ENCODE peak calls at places on chromosomes 2 and 18, in nine cellular contexts. One of them, this sample, is unnamed.

GRCh38 chr18:27164905-27165304 is 20.2 kb downstream of the CHST9 start:
- DNase-seq in HepG2: no peak
- DNase-seq in A549: no peak
- DNase-seq in GM12878: no peak
- DNase-seq in H1: no peak
- DNase-seq in WTC11: no peak
- DNase-seq in HCT116: no peak
- DNase-seq in endothelial cell of umbilical vein: no peak
- DNase-seq in SK-N-SH: no peak
- DNase-seq in this sample: no peak

GRCh38 chr18:37476182-37476581 is 89.4 kb downstream of the CELF4 start:
- DNase-seq in HepG2: peak
- DNase-seq in A549: peak
- DNase-seq in GM12878: no peak
- DNase-seq in H1: peak
- DNase-seq in WTC11: peak
- DNase-seq in HCT116: peak
- DNase-seq in endothelial cell of umbilical vein: peak
- DNase-seq in SK-N-SH: peak
- DNase-seq in this sample: peak

GRCh38 chr18:57784034-57784815 is 18.9 kb downstream of the ATP8B1 start:
- DNase-seq in HepG2: peak
- DNase-seq in A549: no peak
- DNase-seq in GM12878: no peak
- DNase-seq in H1: no peak
- DNase-seq in WTC11: no peak
- DNase-seq in HCT116: no peak
- DNase-seq in endothelial cell of umbilical vein: peak
- DNase-seq in SK-N-SH: no peak
- DNase-seq in this sample: peak

GRCh38 chr18:63131106-63131943 is 188.2 kb downstream of the BCL2 start:
- DNase-seq in HepG2: peak
- DNase-seq in A549: peak
- DNase-seq in GM12878: no peak
- DNase-seq in H1: no peak
- DNase-seq in WTC11: peak
- DNase-seq in HCT116: no peak
- DNase-seq in endothelial cell of umbilical vein: peak
- DNase-seq in SK-N-SH: peak
- DNase-seq in this sample: peak

GRCh38 chr2:129929321-129930290 is 49.9 kb upstream of the RAB6C start:
- DNase-seq in HepG2: no peak
- DNase-seq in A549: no peak
- DNase-seq in GM12878: no peak
- DNase-seq in H1: peak
- DNase-seq in WTC11: no peak
- DNase-seq in HCT116: no peak
- DNase-seq in endothelial cell of umbilical vein: no peak
- DNase-seq in SK-N-SH: peak
- DNase-seq in this sample: no peak

GRCh38 chr2:46351388-46352141 is 54.4 kb downstream of the EPAS1 start:
- DNase-seq in HepG2: no peak
- DNase-seq in A549: no peak
- DNase-seq in GM12878: no peak
- DNase-seq in H1: no peak
- DNase-seq in WTC11: peak
- DNase-seq in HCT116: no peak
- DNase-seq in endothelial cell of umbilical vein: peak
- DNase-seq in SK-N-SH: no peak
- DNase-seq in this sample: no peak

GRCh38 chr2:157190151-157190550 is 67.4 kb upstream of the GALNT5 start:
- DNase-seq in HepG2: no peak
- DNase-seq in A549: peak
- DNase-seq in GM12878: no peak
- DNase-seq in H1: no peak
- DNase-seq in WTC11: no peak
- DNase-seq in HCT116: no peak
- DNase-seq in endothelial cell of umbilical vein: peak
- DNase-seq in SK-N-SH: no peak
- DNase-seq in this sample: no peak

GRCh38 chr2:238908960-238909951 is 61.4 kb downstream of the TWIST2 start:
- DNase-seq in HepG2: no peak
- DNase-seq in A549: no peak
- DNase-seq in GM12878: no peak
- DNase-seq in H1: no peak
- DNase-seq in WTC11: peak
- DNase-seq in HCT116: no peak
- DNase-seq in endothelial cell of umbilical vein: peak
- DNase-seq in SK-N-SH: no peak
- DNase-seq in this sample: no peak

GRCh38 chr2:127086800-127087737 is 19.9 kb downstream of the BIN1 start:
- DNase-seq in HepG2: no peak
- DNase-seq in A549: no peak
- DNase-seq in GM12878: peak
- DNase-seq in H1: peak
- DNase-seq in WTC11: peak
- DNase-seq in HCT116: no peak
- DNase-seq in endothelial cell of umbilical vein: peak
- DNase-seq in SK-N-SH: peak
- DNase-seq in this sample: peak

GRCh38 chr18:7568426-7568825 is 1.3 kb downstream of the PTPRM start:
- DNase-seq in HepG2: peak
- DNase-seq in A549: no peak
- DNase-seq in GM12878: no peak
- DNase-seq in H1: no peak
- DNase-seq in WTC11: peak
- DNase-seq in HCT116: no peak
- DNase-seq in endothelial cell of umbilical vein: peak
- DNase-seq in SK-N-SH: peak
- DNase-seq in this sample: no peak

GRCh38 chr18:51191139-51191717 is 6.3 kb downstream of the MEX3C start:
- DNase-seq in HepG2: no peak
- DNase-seq in A549: no peak
- DNase-seq in GM12878: no peak
- DNase-seq in H1: no peak
- DNase-seq in WTC11: no peak
- DNase-seq in HCT116: no peak
- DNase-seq in endothelial cell of umbilical vein: no peak
- DNase-seq in SK-N-SH: no peak
- DNase-seq in this sample: no peak

GRCh38 chr18:8869696-8870095 is 164.3 kb downstream of the MTCL1 start:
- DNase-seq in HepG2: no peak
- DNase-seq in A549: no peak
- DNase-seq in GM12878: no peak
- DNase-seq in H1: no peak
- DNase-seq in WTC11: no peak
- DNase-seq in HCT116: no peak
- DNase-seq in endothelial cell of umbilical vein: no peak
- DNase-seq in SK-N-SH: no peak
- DNase-seq in this sample: no peak

GRCh38 chr2:1233280-1233679 is 180.0 kb upstream of the TPO start:
- DNase-seq in HepG2: no peak
- DNase-seq in A549: no peak
- DNase-seq in GM12878: no peak
- DNase-seq in H1: no peak
- DNase-seq in WTC11: no peak
- DNase-seq in HCT116: no peak
- DNase-seq in endothelial cell of umbilical vein: no peak
- DNase-seq in SK-N-SH: peak
- DNase-seq in this sample: no peak

GRCh38 chr2:37080231-37080630 is 3.9 kb downstream of the HEATR5B start:
- DNase-seq in HepG2: no peak
- DNase-seq in A549: no peak
- DNase-seq in GM12878: no peak
- DNase-seq in H1: no peak
- DNase-seq in WTC11: no peak
- DNase-seq in HCT116: no peak
- DNase-seq in endothelial cell of umbilical vein: peak
- DNase-seq in SK-N-SH: peak
- DNase-seq in this sample: peak

GRCh38 chr2:30629866-30630265 is 177.4 kb downstream of the CAPN13 start:
- DNase-seq in HepG2: no peak
- DNase-seq in A549: peak
- DNase-seq in GM12878: no peak
- DNase-seq in H1: no peak
- DNase-seq in WTC11: no peak
- DNase-seq in HCT116: no peak
- DNase-seq in endothelial cell of umbilical vein: no peak
- DNase-seq in SK-N-SH: no peak
- DNase-seq in this sample: no peak

GRCh38 chr2:65055427-65056214 is 595 bp upstream of the CEP68 start:
- DNase-seq in HepG2: no peak
- DNase-seq in A549: no peak
- DNase-seq in GM12878: no peak
- DNase-seq in H1: peak
- DNase-seq in WTC11: peak
- DNase-seq in HCT116: no peak
- DNase-seq in endothelial cell of umbilical vein: no peak
- DNase-seq in SK-N-SH: no peak
- DNase-seq in this sample: peak
- TF ChIP-seq MAX in HepG2: peak
- TF ChIP-seq MAX in A549: peak
- TF ChIP-seq MAX in GM12878: peak
- TF ChIP-seq MAX in H1: peak
- TF ChIP-seq MAX in WTC11: no peak
- TF ChIP-seq MAX in HCT116: peak
- TF ChIP-seq MAX in endothelial cell of umbilical vein: no peak
- TF ChIP-seq MAX in SK-N-SH: peak
- TF ChIP-seq MAX in this sample: peak

GRCh38 chr18:13577091-13577697 is 149.2 kb downstream of the FAM210A start:
- DNase-seq in HepG2: no peak
- DNase-seq in A549: no peak
- DNase-seq in GM12878: peak
- DNase-seq in H1: no peak
- DNase-seq in WTC11: no peak
- DNase-seq in HCT116: no peak
- DNase-seq in endothelial cell of umbilical vein: no peak
- DNase-seq in SK-N-SH: no peak
- DNase-seq in this sample: peak
- TF ChIP-seq MAX in HepG2: no peak
- TF ChIP-seq MAX in A549: no peak
- TF ChIP-seq MAX in GM12878: peak
- TF ChIP-seq MAX in H1: no peak
- TF ChIP-seq MAX in WTC11: no peak
- TF ChIP-seq MAX in HCT116: no peak
- TF ChIP-seq MAX in endothelial cell of umbilical vein: no peak
- TF ChIP-seq MAX in SK-N-SH: no peak
- TF ChIP-seq MAX in this sample: no peak

GRCh38 chr18:78410094-78410786 is 569.4 kb upstream of the SALL3 start:
- DNase-seq in HepG2: no peak
- DNase-seq in A549: no peak
- DNase-seq in GM12878: no peak
- DNase-seq in H1: no peak
- DNase-seq in WTC11: no peak
- DNase-seq in HCT116: no peak
- DNase-seq in endothelial cell of umbilical vein: no peak
- DNase-seq in SK-N-SH: no peak
- DNase-seq in this sample: no peak

GRCh38 chr18:78408623-78409022 is 571.0 kb upstream of the SALL3 start:
- DNase-seq in HepG2: no peak
- DNase-seq in A549: no peak
- DNase-seq in GM12878: no peak
- DNase-seq in H1: no peak
- DNase-seq in WTC11: no peak
- DNase-seq in HCT116: no peak
- DNase-seq in endothelial cell of umbilical vein: no peak
- DNase-seq in SK-N-SH: no peak
- DNase-seq in this sample: no peak

GRCh38 chr18:78405763-78406162 is 573.9 kb upstream of the SALL3 start:
- DNase-seq in HepG2: no peak
- DNase-seq in A549: no peak
- DNase-seq in GM12878: no peak
- DNase-seq in H1: no peak
- DNase-seq in WTC11: no peak
- DNase-seq in HCT116: no peak
- DNase-seq in endothelial cell of umbilical vein: no peak
- DNase-seq in SK-N-SH: no peak
- DNase-seq in this sample: no peak

GRCh38 chr18:78406743-78407455 is 572.7 kb upstream of the SALL3 start:
- DNase-seq in HepG2: no peak
- DNase-seq in A549: no peak
- DNase-seq in GM12878: no peak
- DNase-seq in H1: no peak
- DNase-seq in WTC11: no peak
- DNase-seq in HCT116: no peak
- DNase-seq in endothelial cell of umbilical vein: no peak
- DNase-seq in SK-N-SH: no peak
- DNase-seq in this sample: peak

GRCh38 chr18:78407456-78407823 is 572.2 kb upstream of the SALL3 start:
- DNase-seq in HepG2: no peak
- DNase-seq in A549: no peak
- DNase-seq in GM12878: no peak
- DNase-seq in H1: no peak
- DNase-seq in WTC11: no peak
- DNase-seq in HCT116: no peak
- DNase-seq in endothelial cell of umbilical vein: no peak
- DNase-seq in SK-N-SH: no peak
- DNase-seq in this sample: no peak
- TF ChIP-seq MAX in HepG2: no peak
- TF ChIP-seq MAX in A549: no peak
- TF ChIP-seq MAX in GM12878: no peak
- TF ChIP-seq MAX in H1: no peak
- TF ChIP-seq MAX in WTC11: no peak
- TF ChIP-seq MAX in HCT116: no peak
- TF ChIP-seq MAX in endothelial cell of umbilical vein: no peak
- TF ChIP-seq MAX in SK-N-SH: no peak
- TF ChIP-seq MAX in this sample: no peak

GRCh38 chr2:72148391-72148974 is 821 bp upstream of the CYP26B1 start:
- DNase-seq in HepG2: no peak
- DNase-seq in A549: peak
- DNase-seq in GM12878: no peak
- DNase-seq in H1: peak
- DNase-seq in WTC11: peak
- DNase-seq in HCT116: no peak
- DNase-seq in endothelial cell of umbilical vein: no peak
- DNase-seq in SK-N-SH: peak
- DNase-seq in this sample: peak

GRCh38 chr2:72149556-72150156 is 2.0 kb upstream of the CYP26B1 start:
- DNase-seq in HepG2: no peak
- DNase-seq in A549: no peak
- DNase-seq in GM12878: no peak
- DNase-seq in H1: no peak
- DNase-seq in WTC11: no peak
- DNase-seq in HCT116: no peak
- DNase-seq in endothelial cell of umbilical vein: peak
- DNase-seq in SK-N-SH: peak
- DNase-seq in this sample: no peak

GRCh38 chr2:72147971-72148369 is 308 bp upstream of the CYP26B1 start:
- DNase-seq in HepG2: no peak
- DNase-seq in A549: no peak
- DNase-seq in GM12878: no peak
- DNase-seq in H1: no peak
- DNase-seq in WTC11: no peak
- DNase-seq in HCT116: no peak
- DNase-seq in endothelial cell of umbilical vein: no peak
- DNase-seq in SK-N-SH: no peak
- DNase-seq in this sample: no peak

GRCh38 chr2:72150157-72150960 is 2.7 kb upstream of the CYP26B1 start:
- DNase-seq in HepG2: peak
- DNase-seq in A549: peak
- DNase-seq in GM12878: peak
- DNase-seq in H1: peak
- DNase-seq in WTC11: peak
- DNase-seq in HCT116: peak
- DNase-seq in endothelial cell of umbilical vein: peak
- DNase-seq in SK-N-SH: peak
- DNase-seq in this sample: peak

GRCh38 chr2:72148975-72149555 is 1.4 kb upstream of the CYP26B1 start:
- DNase-seq in HepG2: no peak
- DNase-seq in A549: peak
- DNase-seq in GM12878: no peak
- DNase-seq in H1: peak
- DNase-seq in WTC11: peak
- DNase-seq in HCT116: no peak
- DNase-seq in endothelial cell of umbilical vein: peak
- DNase-seq in SK-N-SH: peak
- DNase-seq in this sample: peak
- TF ChIP-seq MAX in HepG2: no peak
- TF ChIP-seq MAX in A549: peak
- TF ChIP-seq MAX in GM12878: no peak
- TF ChIP-seq MAX in H1: peak
- TF ChIP-seq MAX in WTC11: no peak
- TF ChIP-seq MAX in HCT116: no peak
- TF ChIP-seq MAX in endothelial cell of umbilical vein: no peak
- TF ChIP-seq MAX in SK-N-SH: no peak
- TF ChIP-seq MAX in this sample: no peak